ENCODE peak calls at places on chromosome 16, in ten cellular contexts. One of them, this sample, is unnamed.

GRCh38 chr16:49019826-49020401 is 261.7 kb downstream of the CBLN1 start:
- DNase-seq in HL-60: no peak
- DNase-seq in endothelial cell: no peak
- DNase-seq in IMR-90: no peak
- DNase-seq in MM.1S: no peak
- DNase-seq in cardiac fibroblast: no peak
- DNase-seq in sigmoid colon: peak; percentile 75
- DNase-seq in GM12865: no peak
- DNase-seq in cardiac muscle cell: no peak
- DNase-seq in HFFc6: no peak
- DNase-seq in this sample: no peak

GRCh38 chr16:83968483-83968865 is 430 bp downstream of the NECAB2 start:
- DNase-seq in HFFc6: no peak
- DNase-seq in HL-60: no peak
- DNase-seq in IMR-90: no peak
- DNase-seq in cardiac muscle cell: peak; percentile 50
- DNase-seq in sigmoid colon: no peak
- DNase-seq in GM12865: no peak
- DNase-seq in endothelial cell: no peak
- DNase-seq in cardiac fibroblast: no peak
- DNase-seq in MM.1S: no peak
- DNase-seq in this sample: no peak

GRCh38 chr16:57728336-57729181 is 7.0 kb upstream of the KATNB1 start:
- DNase-seq in IMR-90: no peak
- DNase-seq in HFFc6: no peak
- DNase-seq in MM.1S: no peak
- DNase-seq in cardiac muscle cell: no peak
- DNase-seq in HL-60: no peak
- DNase-seq in endothelial cell: no peak
- DNase-seq in GM12865: no peak
- DNase-seq in cardiac fibroblast: no peak
- DNase-seq in sigmoid colon: no peak
- DNase-seq in this sample: no peak

GRCh38 chr16:53465606-53466290 is 31.5 kb downstream of the RBL2 start:
- DNase-seq in endothelial cell: no peak
- DNase-seq in sigmoid colon: no peak
- DNase-seq in GM12865: no peak
- DNase-seq in cardiac fibroblast: peak; percentile 79
- DNase-seq in IMR-90: peak; percentile 80
- DNase-seq in cardiac muscle cell: no peak
- DNase-seq in MM.1S: peak; percentile 10
- DNase-seq in HL-60: no peak
- DNase-seq in HFFc6: peak; percentile 56
- DNase-seq in this sample: no peak

GRCh38 chr16:10180771-10181163 is 1.5 kb downstream of the GRIN2A start:
- DNase-seq in endothelial cell: peak; percentile 80
- DNase-seq in HFFc6: no peak
- DNase-seq in cardiac fibroblast: peak; percentile 8
- DNase-seq in sigmoid colon: no peak
- DNase-seq in HL-60: peak; percentile 14
- DNase-seq in cardiac muscle cell: peak; percentile 85
- DNase-seq in GM12865: peak; percentile 51
- DNase-seq in IMR-90: no peak
- DNase-seq in MM.1S: peak; percentile 50
- DNase-seq in this sample: peak; percentile 71

GRCh38 chr16:71311553-71312158 is 22.5 kb upstream of the CMTR2 start:
- DNase-seq in MM.1S: peak; percentile 46
- DNase-seq in sigmoid colon: no peak
- DNase-seq in cardiac muscle cell: peak; percentile 78
- DNase-seq in GM12865: peak; percentile 21
- DNase-seq in HFFc6: no peak
- DNase-seq in endothelial cell: peak; percentile 58
- DNase-seq in HL-60: no peak
- DNase-seq in IMR-90: peak; percentile 5
- DNase-seq in cardiac fibroblast: peak; percentile 27
- DNase-seq in this sample: peak; percentile 34

GRCh38 chr16:56945847-56946527 is 14.0 kb downstream of the HERPUD1 start:
- DNase-seq in MM.1S: no peak
- DNase-seq in HFFc6: no peak
- DNase-seq in HL-60: no peak
- DNase-seq in cardiac fibroblast: no peak
- DNase-seq in endothelial cell: no peak
- DNase-seq in GM12865: no peak
- DNase-seq in sigmoid colon: peak; percentile 29
- DNase-seq in cardiac muscle cell: no peak
- DNase-seq in IMR-90: no peak
- DNase-seq in this sample: no peak

GRCh38 chr16:31874354-31875111 is 926 bp downstream of the ZNF267 start:
- DNase-seq in MM.1S: peak; percentile 74
- DNase-seq in GM12865: peak; percentile 84
- DNase-seq in sigmoid colon: no peak
- DNase-seq in IMR-90: peak; percentile 55
- DNase-seq in endothelial cell: no peak
- DNase-seq in HL-60: peak; percentile 49
- DNase-seq in cardiac fibroblast: peak; percentile 79
- DNase-seq in cardiac muscle cell: peak; percentile 25
- DNase-seq in HFFc6: peak; percentile 13
- DNase-seq in this sample: peak; percentile 52

GRCh38 chr16:49183911-49184310 is 97.7 kb downstream of the CBLN1 start:
- DNase-seq in HFFc6: no peak
- DNase-seq in endothelial cell: peak; percentile 59
- DNase-seq in cardiac muscle cell: peak; percentile 62
- DNase-seq in IMR-90: no peak
- DNase-seq in cardiac fibroblast: no peak
- DNase-seq in sigmoid colon: no peak
- DNase-seq in GM12865: peak; percentile 20
- DNase-seq in MM.1S: peak; percentile 33
- DNase-seq in HL-60: peak; percentile 8
- DNase-seq in this sample: no peak

GRCh38 chr16:83356266-83356665 is 451.5 kb upstream of the HSBP1 start:
- DNase-seq in MM.1S: peak; percentile 32
- DNase-seq in sigmoid colon: no peak
- DNase-seq in GM12865: peak; percentile 63
- DNase-seq in HFFc6: peak; percentile 30
- DNase-seq in cardiac muscle cell: peak; percentile 81
- DNase-seq in endothelial cell: peak; percentile 25
- DNase-seq in HL-60: peak; percentile 9
- DNase-seq in cardiac fibroblast: peak; percentile 77
- DNase-seq in IMR-90: peak; percentile 65
- DNase-seq in this sample: peak; percentile 47

GRCh38 chr16:20364051-20364450 is 11.5 kb upstream of the UMOD start:
- DNase-seq in sigmoid colon: no peak
- DNase-seq in cardiac muscle cell: no peak
- DNase-seq in HFFc6: no peak
- DNase-seq in cardiac fibroblast: no peak
- DNase-seq in HL-60: no peak
- DNase-seq in MM.1S: no peak
- DNase-seq in endothelial cell: no peak
- DNase-seq in IMR-90: no peak
- DNase-seq in GM12865: no peak
- DNase-seq in this sample: no peak

DNA sequence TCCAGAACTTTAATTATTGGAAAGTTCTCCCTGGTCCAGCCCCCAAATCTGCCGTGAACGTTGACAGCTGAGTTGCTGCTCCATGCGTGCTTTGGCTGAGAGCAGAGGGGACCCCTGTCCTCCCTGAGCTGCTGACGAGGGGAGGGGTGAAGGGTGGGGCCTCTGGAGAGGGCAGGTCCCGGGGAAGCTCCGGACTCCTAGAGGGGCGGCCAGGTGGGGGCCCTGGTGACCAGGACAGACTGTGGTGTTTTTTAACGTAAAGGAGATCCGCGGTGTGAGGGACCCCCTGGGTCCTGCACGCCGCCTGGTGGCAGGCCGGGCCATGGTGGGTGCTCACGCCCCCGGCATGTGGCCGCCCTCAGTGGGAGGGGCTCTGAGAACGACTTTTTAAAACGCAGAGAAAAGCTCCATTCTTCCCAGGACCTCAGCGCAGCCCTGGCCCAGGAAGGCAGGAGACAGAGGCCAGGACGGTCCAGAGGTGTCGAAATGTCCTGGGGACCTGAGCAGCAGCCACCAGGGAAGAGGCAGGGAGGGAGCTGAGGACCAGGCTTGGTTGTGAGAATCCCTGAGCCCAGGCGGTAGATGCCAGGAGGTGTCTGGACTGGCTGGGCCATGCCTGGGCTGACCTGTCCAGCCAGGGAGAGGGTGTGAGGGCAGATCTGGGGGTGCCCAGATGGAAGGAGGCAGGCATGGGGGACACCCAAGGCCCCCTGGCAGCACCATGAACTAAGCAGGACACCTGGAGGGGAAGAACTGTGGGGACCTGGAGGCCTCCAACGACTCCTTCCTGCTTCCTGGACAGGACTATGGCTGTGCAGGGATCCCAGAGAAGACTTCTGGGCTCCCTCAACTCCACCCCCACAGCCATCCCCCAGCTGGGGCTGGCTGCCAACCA is at the start of gene MC1R:
- DNase-seq in endothelial cell: peak; percentile 70
- DNase-seq in cardiac fibroblast: peak; percentile 45
- DNase-seq in GM12865: peak; percentile 58
- DNase-seq in HFFc6: no peak
- DNase-seq in HL-60: no peak
- DNase-seq in IMR-90: peak; percentile 21
- DNase-seq in sigmoid colon: no peak
- DNase-seq in cardiac muscle cell: peak; percentile 63
- DNase-seq in MM.1S: peak; percentile 19
- DNase-seq in this sample: peak; percentile 68
- TF ChIP-seq CTCF in endothelial cell: peak; percentile 63
- TF ChIP-seq CTCF in cardiac fibroblast: peak; percentile 67
- TF ChIP-seq CTCF in GM12865: peak; percentile 49
- TF ChIP-seq CTCF in HFFc6: peak; percentile 77
- TF ChIP-seq CTCF in HL-60: no peak
- TF ChIP-seq CTCF in IMR-90: peak; percentile 56
- TF ChIP-seq CTCF in sigmoid colon: no peak
- TF ChIP-seq CTCF in cardiac muscle cell: peak; percentile 65
- TF ChIP-seq CTCF in MM.1S: peak; percentile 30
- TF ChIP-seq CTCF in this sample: peak; percentile 36

DNA sequence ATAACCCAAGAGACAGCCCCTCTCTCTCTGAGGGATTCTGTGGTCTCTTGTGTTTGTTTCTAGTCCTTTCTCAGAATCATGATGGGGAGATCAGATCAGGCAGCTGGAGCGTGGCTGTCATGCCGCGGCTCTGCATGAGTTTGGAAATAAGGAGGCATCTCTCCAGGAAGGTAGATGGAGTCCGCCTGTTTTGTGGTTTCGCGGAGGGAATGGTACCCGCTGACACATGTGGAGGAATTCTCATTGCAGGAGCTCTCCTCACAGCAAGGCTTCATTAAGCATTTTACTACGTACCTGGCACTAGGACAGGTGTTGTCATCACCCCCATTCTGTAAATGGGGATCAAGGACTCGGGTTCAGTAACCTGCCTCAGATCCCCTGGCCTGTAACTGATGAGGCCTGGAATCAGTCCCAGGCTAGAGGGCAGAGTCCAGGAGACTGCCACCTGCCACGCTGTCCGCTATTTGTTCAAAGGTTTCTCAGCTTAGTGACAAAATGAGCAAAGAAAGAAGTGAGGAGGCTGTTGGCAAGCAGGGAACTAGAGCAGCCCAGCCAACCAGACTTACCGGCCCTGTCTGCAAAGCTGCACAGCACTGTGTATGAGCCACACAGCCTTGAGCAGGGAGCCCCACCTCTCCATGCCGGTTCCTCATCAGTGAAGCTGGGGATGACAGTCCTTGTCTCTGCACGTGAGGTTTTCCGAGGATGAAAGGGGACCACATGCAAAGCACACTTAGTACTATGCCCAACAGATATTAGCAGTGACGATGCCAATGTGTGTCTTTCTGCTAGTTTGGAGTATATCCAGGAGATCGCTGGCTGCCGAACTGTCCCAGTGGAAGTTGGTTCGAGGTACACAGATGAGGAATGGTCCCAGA is 11.0 kb downstream of the KDM8 start:
- DNase-seq in cardiac fibroblast: no peak
- DNase-seq in cardiac muscle cell: no peak
- DNase-seq in IMR-90: no peak
- DNase-seq in GM12865: no peak
- DNase-seq in HFFc6: no peak
- DNase-seq in sigmoid colon: no peak
- DNase-seq in HL-60: no peak
- DNase-seq in endothelial cell: no peak
- DNase-seq in MM.1S: no peak
- DNase-seq in this sample: no peak
- TF ChIP-seq CTCF in cardiac fibroblast: no peak
- TF ChIP-seq CTCF in cardiac muscle cell: no peak
- TF ChIP-seq CTCF in IMR-90: no peak
- TF ChIP-seq CTCF in GM12865: no peak
- TF ChIP-seq CTCF in HFFc6: no peak
- TF ChIP-seq CTCF in sigmoid colon: no peak
- TF ChIP-seq CTCF in HL-60: no peak
- TF ChIP-seq CTCF in endothelial cell: no peak
- TF ChIP-seq CTCF in MM.1S: no peak
- TF ChIP-seq CTCF in this sample: no peak

DNA sequence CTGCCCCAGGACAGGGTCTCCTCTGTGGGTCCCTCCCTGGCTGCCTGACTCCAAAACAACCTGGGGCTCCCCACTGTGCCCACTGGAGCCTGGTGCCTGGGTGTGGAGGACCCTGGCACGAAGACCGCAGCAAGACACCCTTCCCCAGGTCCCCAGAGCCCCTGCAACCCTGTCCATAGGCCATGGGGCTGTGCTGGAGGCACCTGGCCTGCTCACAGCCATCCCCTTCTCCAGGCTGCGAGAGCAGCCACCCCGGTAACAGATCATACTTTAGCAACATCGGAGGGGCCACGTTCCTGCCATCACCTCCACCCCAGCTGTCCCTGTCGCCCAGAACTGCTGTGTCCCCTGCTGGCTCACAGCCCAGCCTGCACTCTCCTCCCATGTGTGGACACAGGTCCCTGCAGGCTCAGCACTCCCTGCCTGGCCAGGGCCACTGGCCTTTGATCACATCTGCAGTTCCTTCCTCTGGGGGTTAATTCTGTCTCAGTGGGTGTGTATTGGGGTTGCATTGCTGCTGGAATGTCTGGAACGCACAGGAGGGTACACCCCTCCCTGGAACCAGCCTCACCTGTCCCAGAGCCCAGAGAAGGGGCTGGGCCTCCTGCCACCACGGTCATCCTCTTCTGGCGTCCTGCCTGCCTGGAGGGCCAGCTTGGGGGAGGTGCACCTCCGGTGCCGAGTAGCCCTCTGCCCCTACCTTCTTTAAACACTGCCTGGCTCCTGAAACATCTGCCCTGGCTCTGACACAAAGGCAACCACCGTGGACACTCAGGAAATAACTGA is 12.2 kb downstream of the PPL start:
- DNase-seq in GM12865: no peak
- DNase-seq in cardiac fibroblast: no peak
- DNase-seq in endothelial cell: no peak
- DNase-seq in cardiac muscle cell: no peak
- DNase-seq in MM.1S: no peak
- DNase-seq in IMR-90: no peak
- DNase-seq in HL-60: no peak
- DNase-seq in HFFc6: no peak
- DNase-seq in sigmoid colon: no peak
- DNase-seq in this sample: no peak
- TF ChIP-seq CTCF in GM12865: no peak
- TF ChIP-seq CTCF in cardiac fibroblast: no peak
- TF ChIP-seq CTCF in endothelial cell: no peak
- TF ChIP-seq CTCF in cardiac muscle cell: no peak
- TF ChIP-seq CTCF in MM.1S: no peak
- TF ChIP-seq CTCF in IMR-90: no peak
- TF ChIP-seq CTCF in HL-60: no peak
- TF ChIP-seq CTCF in HFFc6: no peak
- TF ChIP-seq CTCF in sigmoid colon: no peak
- TF ChIP-seq CTCF in this sample: no peak

GRCh38 chr16:24943471-24943870 is 71.7 kb downstream of the ARHGAP17 start:
- DNase-seq in endothelial cell: no peak
- DNase-seq in cardiac fibroblast: no peak
- DNase-seq in HFFc6: no peak
- DNase-seq in IMR-90: no peak
- DNase-seq in MM.1S: no peak
- DNase-seq in cardiac muscle cell: no peak
- DNase-seq in HL-60: no peak
- DNase-seq in sigmoid colon: no peak
- DNase-seq in GM12865: no peak
- DNase-seq in this sample: no peak
- TF ChIP-seq CTCF in endothelial cell: no peak
- TF ChIP-seq CTCF in cardiac fibroblast: no peak
- TF ChIP-seq CTCF in HFFc6: no peak
- TF ChIP-seq CTCF in IMR-90: no peak
- TF ChIP-seq CTCF in MM.1S: no peak
- TF ChIP-seq CTCF in cardiac muscle cell: no peak
- TF ChIP-seq CTCF in HL-60: no peak
- TF ChIP-seq CTCF in sigmoid colon: no peak
- TF ChIP-seq CTCF in GM12865: no peak
- TF ChIP-seq CTCF in this sample: no peak